ENCODE peak calls at places on chromosomes 2 and 18, in five cellular contexts. P is stimulated activated CD4-positive, alpha-beta T cell treated with anti-CD3 and anti-CD28 coated beads, Interleukin-4, amount 100 ng/mL, for 4 hours; S is mucosa of descending colon; L is Daoy; D is activated T-helper 2 cell treated with anti-CD3 and anti-CD28 coated beads, Interferon-gamma antibody, Interleukin-2, Interleukin-4, amounts not matched to agents 10 μg/mL and 5 μg/mL and 100 μg/mL, durations not matched to agents 14 hours and 24 hours and 36 hours. Z is an unnamed sample.

GRCh38 chr2:28451793-28452533 is 43.9 kb upstream of the PLB1 start:
- DNase-seq in L (no peak), S (no peak), D (no peak), P (no peak), Z (no peak)

GRCh38 chr2:241895427-241895731 is 25.9 kb downstream of the RTP5 start:
- DNase-seq in P (no peak), D (no peak), L (no peak), S (no peak), Z (no peak)

GRCh38 chr18:75643083-75643482 is 215.6 kb upstream of the SMIM21 start:
- DNase-seq in S (no peak), D (no peak), L (no peak), P (no peak), Z (no peak)

GRCh38 chr18:1848716-1849115 is 722.6 kb downstream of the METTL4 start:
- DNase-seq in S (no peak), D (no peak), L (peak), P (no peak), Z (no peak)

GRCh38 chr2:39715095-39715494 is 49.4 kb downstream of the TMEM178A start:
- DNase-seq in P (no peak), S (no peak), L (no peak), D (no peak), Z (no peak)

GRCh38 chr18:48940854-48941531 is 9.8 kb downstream of the SMAD7 start:
- DNase-seq in L (peak), P (peak), S (peak), D (peak), Z (peak)

GRCh38 chr2:69561041-69561550 is 82.4 kb downstream of the AAK1 start:
- DNase-seq in P (no peak), S (no peak), D (no peak), L (no peak), Z (no peak)

GRCh38 chr2:173854141-173854540 is 111.0 kb downstream of the SP3 start:
- DNase-seq in S (no peak), L (no peak), D (no peak), P (no peak), Z (no peak)

GRCh38 chr2:86671304-86671981 is 47.8 kb upstream of the RNF103 start:
- DNase-seq in S (no peak), D (no peak), P (no peak), L (no peak), Z (no peak)

GRCh38 chr2:72349016-72349415 is 201.4 kb upstream of the CYP26B1 start:
- DNase-seq in L (no peak), P (no peak), S (no peak), D (no peak), Z (no peak)

GRCh38 chr2:168208652-168209051 is 38.7 kb downstream of the STK39 start:
- DNase-seq in P (no peak), D (no peak), S (no peak), L (peak), Z (no peak)

GRCh38 chr2:64919261-64919660 is 69.9 kb upstream of the SLC1A4 start:
- DNase-seq in P (no peak), S (no peak), D (no peak), L (no peak), Z (no peak)

GRCh38 chr2:224059178-224059577 is 20.1 kb upstream of the SERPINE2 start:
- DNase-seq in P (no peak), D (no peak), S (no peak), L (no peak), Z (no peak)

GRCh38 chr18:3457261-3457724 is 7.3 kb downstream of the TGIF1 start:
- DNase-seq in L (no peak), P (no peak), D (no peak), S (peak), Z (no peak)

GRCh38 chr2:199848323-199848722 is 2.7 kb downstream of the FTCDNL1 start:
- DNase-seq in S (no peak), L (no peak), P (no peak), D (no peak), Z (no peak)

GRCh38 chr2:118490323-118490722 is 357.1 kb downstream of the EN1 start:
- DNase-seq in L (no peak), S (no peak), D (no peak), P (no peak), Z (no peak)

GRCh38 chr2:86223098-86223681 is 23.9 kb downstream of the MRPL35 start:
- DNase-seq in D (no peak), S (no peak), P (no peak), L (no peak), Z (peak)

GRCh38 chr18:59927246-59927825 is 27.5 kb downstream of the PMAIP1 start:
- DNase-seq in P (no peak), D (no peak), L (no peak), S (no peak), Z (no peak)

GRCh38 chr18:159037-159652 is 788 bp downstream of the USP14 start:
- DNase-seq in D (no peak), S (no peak), L (no peak), P (no peak), Z (no peak)

GRCh38 chr18:48393170-48393569 is 16.0 kb downstream of the ZBTB7C start:
- DNase-seq in P (no peak), L (no peak), S (no peak), D (no peak), Z (peak)

GRCh38 chr2:189613077-189613636 is 32.6 kb upstream of the SLC40A1 start:
- DNase-seq in P (no peak), D (no peak), S (no peak), L (peak), Z (peak)